ENCODE peak calls at places on chromosomes 13 and 19, in five cellular contexts. U is caudate nucleus, C is left ventricle myocardium inferior, W is endothelial cell of umbilical vein, G is tibial nerve. L is an unnamed sample.

GRCh38 chr13:49308104-49308875 is 60.6 kb downstream of the CDADC1 start:
- DNase-seq in U (peak), C (peak), W (peak), G (peak), L (peak)

GRCh38 chr13:21333186-21333585 is 125.9 kb downstream of the ZDHHC20 start:
- DNase-seq in U (no peak), C (no peak), W (no peak), G (no peak), L (no peak)

GRCh38 chr13:110916671-110917142 is 1.8 kb upstream of the ANKRD10 start:
- DNase-seq in U (no peak), C (no peak), W (no peak), G (no peak), L (no peak)

GRCh38 chr13:61728468-61728867 is 312.8 kb upstream of the PCDH20 start:
- DNase-seq in U (no peak), C (no peak), W (peak), G (no peak), L (no peak)

GRCh38 chr19:54532528-54532927 is 29.9 kb downstream of the LAIR2 start:
- DNase-seq in U (peak), C (no peak), W (no peak), G (no peak), L (no peak)

GRCh38 chr13:49292742-49293498 is 45.2 kb downstream of the CDADC1 start:
- DNase-seq in U (no peak), C (no peak), W (peak), G (peak), L (no peak)

GRCh38 chr19:55350620-55351315 is 3.8 kb downstream of the COX6B2 start:
- DNase-seq in U (no peak), C (no peak), W (no peak), G (no peak), L (no peak)

GRCh38 chr13:60584976-60585375 is 188.0 kb downstream of the TDRD3 start:
- DNase-seq in U (no peak), C (no peak), W (no peak), G (peak), L (no peak)

GRCh38 chr19:58058428-58058827 is 654 bp upstream of the ZNF135 start:
- DNase-seq in U (no peak), C (no peak), W (no peak), G (no peak), L (no peak)

DNA sequence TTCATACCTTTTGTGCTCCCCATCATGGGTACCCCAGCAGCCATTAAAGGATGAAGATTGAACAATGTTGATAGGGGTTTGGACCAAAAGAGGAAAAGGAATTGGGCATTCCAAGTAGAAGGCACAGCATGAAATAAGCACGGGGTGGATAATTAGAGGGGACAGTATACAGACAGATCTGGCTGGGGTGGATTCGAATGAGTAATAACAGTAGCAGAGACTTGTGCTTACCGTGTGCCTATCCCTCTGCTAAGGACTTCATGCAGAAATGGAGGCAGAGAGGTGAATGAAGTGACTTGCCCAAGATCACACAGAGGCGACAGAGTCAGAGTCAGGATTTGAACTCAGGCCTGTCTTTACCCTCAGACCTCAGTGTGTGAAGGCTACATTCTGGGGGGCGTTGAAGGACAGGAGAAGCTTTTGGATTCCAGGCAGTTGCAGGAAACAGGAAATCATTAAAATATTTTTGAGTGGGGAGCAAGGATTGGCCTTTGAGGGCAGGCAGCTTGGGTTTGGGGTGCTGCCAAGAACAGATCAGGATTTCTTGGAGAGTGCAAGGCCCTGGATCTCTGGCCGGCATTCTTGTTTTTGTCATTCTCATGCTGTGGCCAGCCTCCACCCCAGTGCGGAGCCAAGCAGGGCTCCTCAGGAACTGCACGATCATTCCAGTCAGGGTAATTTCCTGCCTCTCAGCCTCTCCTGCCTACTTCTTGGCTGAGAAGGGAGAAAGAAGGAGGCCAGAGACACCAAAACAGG is 18.7 kb downstream of the PAF1 start:
- DNase-seq in U (peak), C (peak), W (peak), G (peak), L (peak)
- H3K27ac ChIP-seq in U (peak), C (peak), W (peak), G (peak), L (peak)

DNA sequence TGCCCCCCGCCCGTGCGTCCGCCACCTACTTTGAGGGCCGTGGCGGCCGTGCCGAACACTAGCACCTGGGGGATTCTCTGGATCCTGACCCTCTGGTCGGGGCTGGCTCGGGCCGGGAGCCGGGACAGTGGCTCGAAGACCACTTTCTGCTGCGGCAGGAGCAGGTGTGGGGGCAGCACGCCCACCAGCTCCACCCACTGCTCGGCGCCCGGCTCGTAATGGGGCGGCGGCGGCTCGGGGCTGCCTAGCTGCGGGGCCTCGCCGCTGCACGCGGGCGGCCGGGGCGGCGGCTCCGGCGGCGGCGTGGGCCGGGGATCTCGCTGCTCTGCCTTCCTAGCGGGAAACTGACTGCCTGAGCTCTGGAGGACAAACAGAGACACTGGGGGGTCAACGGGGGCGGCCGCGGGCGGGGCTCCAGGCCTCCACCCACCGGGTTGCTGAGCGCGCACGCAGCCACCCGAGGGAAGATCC is 26.4 kb downstream of the DCAF15 start:
- DNase-seq in U (no peak), C (no peak), W (no peak), G (no peak), L (no peak)
- H3K27ac ChIP-seq in U (no peak), C (peak), W (no peak), G (peak), L (peak)

GRCh38 chr19:11105014-11105636 is 15.9 kb downstream of the LDLR start:
- DNase-seq in U (no peak), C (no peak), W (no peak), G (no peak), L (no peak)
- H3K27ac ChIP-seq in U (no peak), C (no peak), W (no peak), G (no peak), L (no peak)

DNA sequence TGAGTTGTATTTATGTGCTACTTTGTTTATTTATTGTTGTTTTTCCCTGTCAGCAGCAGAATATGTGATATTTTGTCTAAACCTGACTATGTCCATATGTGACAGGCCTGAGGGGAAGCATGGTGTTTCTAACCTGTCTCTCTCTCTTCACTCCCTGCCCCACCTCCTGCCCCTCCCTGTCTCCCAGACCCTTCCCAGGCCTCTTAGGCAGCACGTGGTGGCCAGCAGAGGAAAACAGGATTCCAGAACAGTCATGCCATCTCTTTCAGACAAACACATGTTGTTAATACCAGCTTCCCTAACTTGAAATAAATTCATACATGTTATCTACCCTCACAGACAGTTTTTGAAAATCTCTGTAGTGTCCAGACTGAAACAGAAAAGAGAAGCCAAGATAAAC is 31.0 kb upstream of the ATP11A start:
- DNase-seq in U (no peak), C (no peak), W (no peak), G (no peak), L (no peak)
- H3K27ac ChIP-seq in U (no peak), C (no peak), W (no peak), G (no peak), L (no peak)

DNA sequence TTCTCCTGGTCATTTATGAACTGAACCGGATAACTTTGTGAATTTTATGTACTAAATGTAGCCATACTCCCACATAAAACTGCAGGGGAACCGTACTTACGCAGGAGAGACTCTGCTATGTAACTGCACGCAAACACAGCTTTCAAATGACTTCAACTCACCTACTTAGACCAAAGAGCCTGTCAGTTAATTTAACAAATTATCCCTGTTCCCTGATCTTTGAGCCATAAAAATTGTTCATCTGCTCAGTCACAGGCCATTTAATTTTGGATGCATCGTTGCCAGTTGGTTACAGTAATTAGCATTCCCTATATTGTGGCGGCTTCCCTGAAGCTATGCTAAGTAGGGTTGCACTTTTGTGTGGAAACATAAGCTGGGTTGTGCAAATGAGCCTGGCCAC is 21.1 kb upstream of the OBI1 start:
- DNase-seq in U (no peak), C (no peak), W (no peak), G (no peak), L (no peak)
- H3K27ac ChIP-seq in U (no peak), C (peak), W (no peak), G (no peak), L (no peak)

GRCh38 chr13:95643814-95644598 is 500 bp downstream of the DZIP1 start:
- DNase-seq in U (no peak), C (peak), W (peak), G (no peak), L (no peak)
- H3K27ac ChIP-seq in U (peak), C (peak), W (peak), G (peak), L (peak)

DNA sequence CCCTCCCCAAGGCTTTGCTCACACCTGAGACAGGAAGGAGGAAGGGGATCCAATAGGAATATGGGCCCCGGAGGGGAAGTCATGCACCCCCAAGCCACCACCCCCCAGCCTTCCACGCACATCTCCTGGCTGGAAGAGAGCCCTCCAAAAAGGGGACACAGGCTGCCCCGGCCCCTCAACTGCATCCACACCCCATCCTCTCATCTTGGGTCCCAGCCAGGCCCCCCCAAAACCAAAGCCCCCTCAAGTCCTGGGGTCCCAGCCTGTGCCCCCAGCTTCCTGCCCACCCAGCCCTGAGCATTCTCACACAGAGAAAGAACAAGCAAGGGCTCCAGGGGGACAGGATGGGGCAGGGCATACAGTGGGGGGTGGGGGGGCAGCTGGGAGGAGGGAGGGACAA is 12.1 kb downstream of the SMIM24 start:
- DNase-seq in U (no peak), C (no peak), W (no peak), G (no peak), L (no peak)
- H3K27ac ChIP-seq in U (no peak), C (peak), W (no peak), G (peak), L (no peak)

DNA sequence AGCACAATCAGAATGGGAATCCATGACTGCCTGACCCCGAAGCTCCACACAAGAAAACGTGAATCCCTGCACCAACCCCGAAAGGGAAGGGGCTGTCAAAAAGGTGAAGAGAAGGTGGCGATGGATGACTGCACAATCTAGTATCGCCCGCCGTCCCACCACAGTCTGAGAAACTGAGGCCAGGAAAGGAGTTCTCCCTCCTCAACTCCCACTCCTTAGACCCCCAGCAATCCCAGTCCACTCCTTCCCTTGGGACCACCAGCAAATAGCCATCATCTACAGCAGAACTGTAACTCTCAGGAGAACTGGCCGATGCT is 451 bp downstream of the NOSIP start:
- DNase-seq in U (no peak), C (no peak), W (no peak), G (no peak), L (no peak)
- H3K27ac ChIP-seq in U (peak), C (peak), W (peak), G (peak), L (peak)